ENCODE peak calls at places on chromosomes 16 and 17, in five cellular contexts. One of them, this sample, is unnamed.

GRCh38 chr17:59327891-59328290 is 3.6 kb upstream of the YPEL2 start:
- DNase-seq in GM23248: no peak
- DNase-seq in H1: no peak
- DNase-seq in psoas muscle: no peak
- DNase-seq in body of pancreas: no peak
- DNase-seq in this sample: no peak

GRCh38 chr17:73613947-73614655 is 30.1 kb downstream of the SDK2 start:
- DNase-seq in GM23248: no peak
- DNase-seq in H1: no peak
- DNase-seq in psoas muscle: peak; percentile 29
- DNase-seq in body of pancreas: no peak
- DNase-seq in this sample: no peak

GRCh38 chr17:72376486-72377345 is 255.9 kb downstream of the SOX9 start:
- DNase-seq in GM23248: peak; percentile 66
- DNase-seq in H1: no peak
- DNase-seq in psoas muscle: no peak
- DNase-seq in body of pancreas: no peak
- DNase-seq in this sample: no peak

GRCh38 chr16:57574646-57575467 is 32.4 kb downstream of the ADGRG5 start:
- DNase-seq in GM23248: no peak
- DNase-seq in H1: no peak
- DNase-seq in psoas muscle: no peak
- DNase-seq in body of pancreas: no peak
- DNase-seq in this sample: no peak

GRCh38 chr17:71071041-71071440 is 901.7 kb downstream of the KCNJ2 start:
- DNase-seq in GM23248: no peak
- DNase-seq in H1: no peak
- DNase-seq in psoas muscle: no peak
- DNase-seq in body of pancreas: no peak
- DNase-seq in this sample: no peak

GRCh38 chr16:1823821-1824220 is 2.8 kb downstream of the HAGH start:
- DNase-seq in GM23248: no peak
- DNase-seq in H1: no peak
- DNase-seq in psoas muscle: no peak
- DNase-seq in body of pancreas: peak; percentile 63
- DNase-seq in this sample: peak; percentile 55

GRCh38 chr17:29256735-29257466 is 10.2 kb downstream of the CRYBA1 start:
- DNase-seq in GM23248: peak; percentile 74
- DNase-seq in H1: no peak
- DNase-seq in psoas muscle: no peak
- DNase-seq in body of pancreas: no peak
- DNase-seq in this sample: no peak

GRCh38 chr16:3467920-3468319 is 24.4 kb downstream of the NAA60 start:
- DNase-seq in GM23248: peak; percentile 43
- DNase-seq in H1: no peak
- DNase-seq in psoas muscle: no peak
- DNase-seq in body of pancreas: no peak
- DNase-seq in this sample: no peak

GRCh38 chr17:70378005-70378404 is 208.7 kb downstream of the KCNJ2 start:
- DNase-seq in GM23248: no peak
- DNase-seq in H1: no peak
- DNase-seq in psoas muscle: no peak
- DNase-seq in body of pancreas: no peak
- DNase-seq in this sample: no peak

GRCh38 chr17:8662076-8662831 is 31.7 kb upstream of the MYH10 start:
- DNase-seq in GM23248: no peak
- DNase-seq in H1: no peak
- DNase-seq in psoas muscle: no peak
- DNase-seq in body of pancreas: no peak
- DNase-seq in this sample: no peak

GRCh38 chr17:51770031-51770759 is 388.3 kb downstream of the CA10 start:
- DNase-seq in GM23248: no peak
- DNase-seq in H1: no peak
- DNase-seq in psoas muscle: no peak
- DNase-seq in body of pancreas: no peak
- DNase-seq in this sample: no peak

GRCh38 chr16:89256651-89257254 is 39.2 kb downstream of the ZNF778 start:
- DNase-seq in GM23248: peak; percentile 89
- DNase-seq in H1: no peak
- DNase-seq in psoas muscle: peak; percentile 81
- DNase-seq in body of pancreas: peak; percentile 39
- DNase-seq in this sample: peak; percentile 73

GRCh38 chr16:87855852-87856715 is 13.2 kb downstream of the SLC7A5 start:
- DNase-seq in GM23248: no peak
- DNase-seq in H1: no peak
- DNase-seq in psoas muscle: peak; percentile 81
- DNase-seq in body of pancreas: peak; percentile 80
- DNase-seq in this sample: peak; percentile 86

GRCh38 chr17:67532326-67532871 is 155.3 kb downstream of the PITPNC1 start:
- DNase-seq in GM23248: no peak
- DNase-seq in H1: no peak
- DNase-seq in psoas muscle: no peak
- DNase-seq in body of pancreas: peak; percentile 70
- DNase-seq in this sample: no peak

GRCh38 chr17:1969712-1970111 is 55.4 kb downstream of the RTN4RL1 start:
- DNase-seq in GM23248: no peak
- DNase-seq in H1: no peak
- DNase-seq in psoas muscle: no peak
- DNase-seq in body of pancreas: no peak
- DNase-seq in this sample: no peak

GRCh38 chr17:19304209-19304608 is 58.3 kb downstream of the B9D1 start:
- DNase-seq in GM23248: peak; percentile 64
- DNase-seq in H1: no peak
- DNase-seq in psoas muscle: peak; percentile 64
- DNase-seq in body of pancreas: peak; percentile 81
- DNase-seq in this sample: peak; percentile 53

GRCh38 chr16:30660424-30661251 is 2.4 kb downstream of the FBRS start:
- DNase-seq in GM23248: peak; percentile 50
- DNase-seq in H1: no peak
- DNase-seq in psoas muscle: no peak
- DNase-seq in body of pancreas: no peak
- DNase-seq in this sample: no peak

GRCh38 chr17:10156579-10157488 is 41.6 kb downstream of the GAS7 start:
- DNase-seq in GM23248: peak; percentile 35
- DNase-seq in H1: no peak
- DNase-seq in psoas muscle: peak; percentile 70
- DNase-seq in body of pancreas: peak; percentile 75
- DNase-seq in this sample: peak; percentile 30

GRCh38 chr16:69477546-69477945 is 53.1 kb downstream of the CYB5B start:
- DNase-seq in GM23248: peak; percentile 17
- DNase-seq in H1: no peak
- DNase-seq in psoas muscle: no peak
- DNase-seq in body of pancreas: no peak
- DNase-seq in this sample: no peak

GRCh38 chr16:81684901-81685300 is 94.2 kb upstream of the PLCG2 start:
- DNase-seq in GM23248: no peak
- DNase-seq in H1: no peak
- DNase-seq in psoas muscle: no peak
- DNase-seq in body of pancreas: no peak
- DNase-seq in this sample: no peak

GRCh38 chr17:68601565-68602266 is 549 bp upstream of the FAM20A start:
- DNase-seq in GM23248: peak; percentile 23
- DNase-seq in H1: no peak
- DNase-seq in psoas muscle: peak; percentile 48
- DNase-seq in body of pancreas: peak; percentile 43
- DNase-seq in this sample: no peak

GRCh38 chr17:5526821-5527598 is 40.6 kb downstream of the MIS12 start:
- DNase-seq in GM23248: peak; percentile 97
- DNase-seq in H1: no peak
- DNase-seq in psoas muscle: peak; percentile 92
- DNase-seq in body of pancreas: peak; percentile 45
- DNase-seq in this sample: no peak

GRCh38 chr17:35372846-35373531 is 432 bp downstream of the SLFN11 start:
- DNase-seq in GM23248: peak; percentile 52
- DNase-seq in H1: no peak
- DNase-seq in psoas muscle: no peak
- DNase-seq in body of pancreas: peak; percentile 8
- DNase-seq in this sample: peak; percentile 32

GRCh38 chr17:31388770-31389672 is 2.5 kb upstream of the RAB11FIP4 start:
- DNase-seq in GM23248: peak; percentile 43
- DNase-seq in H1: no peak
- DNase-seq in psoas muscle: no peak
- DNase-seq in body of pancreas: no peak
- DNase-seq in this sample: peak; percentile 26

GRCh38 chr16:59305850-59306249 is 571.7 kb upstream of the GOT2 start:
- DNase-seq in GM23248: no peak
- DNase-seq in H1: no peak
- DNase-seq in psoas muscle: no peak
- DNase-seq in body of pancreas: no peak
- DNase-seq in this sample: no peak

GRCh38 chr16:12613131-12613991 is 190.3 kb downstream of the CPPED1 start:
- DNase-seq in GM23248: peak; percentile 46
- DNase-seq in H1: peak; percentile 39
- DNase-seq in psoas muscle: no peak
- DNase-seq in body of pancreas: no peak
- DNase-seq in this sample: no peak

GRCh38 chr17:67441052-67441738 is 64.1 kb downstream of the PITPNC1 start:
- DNase-seq in GM23248: peak; percentile 94
- DNase-seq in H1: no peak
- DNase-seq in psoas muscle: no peak
- DNase-seq in body of pancreas: peak; percentile 33
- DNase-seq in this sample: no peak

GRCh38 chr17:7745748-7746470 is 28.4 kb downstream of the DNAH2 start:
- DNase-seq in GM23248: peak; percentile 92
- DNase-seq in H1: no peak
- DNase-seq in psoas muscle: no peak
- DNase-seq in body of pancreas: peak; percentile 15
- DNase-seq in this sample: no peak

GRCh38 chr17:34177642-34178041 is 77.4 kb upstream of the CCL2 start:
- DNase-seq in GM23248: peak; percentile 82
- DNase-seq in H1: no peak
- DNase-seq in psoas muscle: no peak
- DNase-seq in body of pancreas: no peak
- DNase-seq in this sample: no peak

GRCh38 chr16:89426736-89427525 is 63.4 kb downstream of the ANKRD11 start:
- DNase-seq in GM23248: peak; percentile 45
- DNase-seq in H1: no peak
- DNase-seq in psoas muscle: no peak
- DNase-seq in body of pancreas: no peak
- DNase-seq in this sample: no peak

GRCh38 chr17:30220414-30220813 is 15.1 kb downstream of the SLC6A4 start:
- DNase-seq in GM23248: no peak
- DNase-seq in H1: no peak
- DNase-seq in psoas muscle: no peak
- DNase-seq in body of pancreas: no peak
- DNase-seq in this sample: no peak

GRCh38 chr17:60792250-60792898 is 114.7 kb downstream of the BCAS3 start:
- DNase-seq in GM23248: peak; percentile 41
- DNase-seq in H1: no peak
- DNase-seq in psoas muscle: peak; percentile 53
- DNase-seq in body of pancreas: no peak
- DNase-seq in this sample: no peak

GRCh38 chr16:46889942-46890300 is 5.8 kb downstream of the GPT2 start:
- DNase-seq in GM23248: no peak
- DNase-seq in H1: no peak
- DNase-seq in psoas muscle: no peak
- DNase-seq in body of pancreas: no peak
- DNase-seq in this sample: no peak
- H3K36me3 ChIP-seq in GM23248: no peaks in the 10 kb centered on the region
- H3K36me3 ChIP-seq in H1: no peaks in the 10 kb centered on the region
- H3K36me3 ChIP-seq in psoas muscle: no peaks in the 10 kb centered on the region
- H3K36me3 ChIP-seq in body of pancreas: no peaks in the 10 kb centered on the region
- H3K36me3 ChIP-seq in this sample: no peaks in the 10 kb centered on the region

DNA sequence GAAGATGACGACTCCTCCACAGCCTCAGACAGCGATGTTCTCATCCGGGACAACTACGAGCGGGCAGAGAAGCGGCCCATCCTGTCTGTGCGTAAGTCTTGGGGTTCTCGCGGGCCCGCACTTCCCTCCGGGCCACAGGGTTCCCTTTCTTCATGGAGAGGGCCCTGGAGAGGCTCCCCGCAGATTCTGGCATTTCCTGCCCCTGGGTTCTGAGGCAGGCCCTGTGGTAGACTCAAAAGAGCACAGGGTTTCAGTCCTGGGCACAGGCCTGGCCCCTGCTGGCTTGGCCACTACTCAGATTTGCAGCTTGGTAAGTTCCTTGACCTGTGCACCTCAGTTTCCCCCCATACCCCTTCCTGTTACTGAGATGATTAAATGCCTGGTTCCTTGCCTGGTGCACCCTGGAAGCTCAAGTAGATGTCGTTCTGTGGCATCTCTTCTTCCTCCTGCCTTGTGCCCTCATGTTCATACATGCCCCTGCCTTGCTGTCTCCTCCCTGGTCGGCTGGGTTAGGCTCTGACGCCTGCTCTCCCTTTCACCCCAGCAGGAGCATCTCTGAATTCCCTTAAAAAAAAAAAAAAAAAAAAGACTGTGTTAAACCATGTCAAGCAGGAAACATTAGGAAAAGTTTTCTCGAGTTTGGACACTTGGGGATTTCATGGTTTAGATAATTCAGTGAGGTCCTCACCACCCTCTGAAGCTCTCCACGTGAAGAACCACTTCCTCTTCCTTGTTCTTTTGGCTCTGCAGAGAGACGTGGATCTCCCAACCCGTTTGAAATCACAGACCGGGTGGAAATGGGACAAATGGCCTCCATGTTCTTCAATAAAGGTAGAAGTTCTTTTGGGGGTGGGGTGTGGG is 14.3 kb upstream of the NAT9 start:
- DNase-seq in GM23248: no peak
- DNase-seq in H1: no peak
- DNase-seq in psoas muscle: no peak
- DNase-seq in body of pancreas: no peak
- DNase-seq in this sample: no peak
- H3K36me3 ChIP-seq in GM23248: no peaks in the 10 kb centered on the region
- H3K36me3 ChIP-seq in H1: no peaks in the 10 kb centered on the region
- H3K36me3 ChIP-seq in psoas muscle: peaks cover 3% of the 10 kb centered on the region
- H3K36me3 ChIP-seq in body of pancreas: no peaks in the 10 kb centered on the region
- H3K36me3 ChIP-seq in this sample: peaks cover 73% of the 10 kb centered on the region

DNA sequence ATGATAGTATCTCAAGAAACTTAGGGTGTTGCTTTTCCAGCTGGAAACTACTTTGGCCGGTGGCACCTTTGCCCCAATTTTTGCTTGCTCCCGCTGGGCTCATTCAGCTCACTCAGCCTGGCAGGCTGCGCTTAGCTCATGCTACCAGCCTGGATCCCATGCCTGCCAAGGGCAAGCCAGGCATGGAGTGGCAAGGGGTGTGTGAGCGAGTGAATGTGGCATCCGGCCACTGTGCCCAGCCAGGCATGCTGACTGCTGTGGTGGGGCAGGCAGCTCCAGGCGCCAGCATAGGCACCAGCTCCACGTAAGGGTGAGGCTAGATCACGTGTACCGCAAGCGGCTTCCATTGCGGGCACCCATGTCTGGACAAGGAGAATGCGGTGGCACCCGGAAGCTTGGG is 9.4 kb downstream of the B3GNT9 start:
- DNase-seq in GM23248: no peak
- DNase-seq in H1: no peak
- DNase-seq in psoas muscle: peak; percentile 75
- DNase-seq in body of pancreas: no peak
- DNase-seq in this sample: no peak
- H3K36me3 ChIP-seq in GM23248: peaks cover 15% of the 10 kb centered on the region
- H3K36me3 ChIP-seq in H1: peaks cover 16% of the 10 kb centered on the region
- H3K36me3 ChIP-seq in psoas muscle: peaks cover 16% of the 10 kb centered on the region
- H3K36me3 ChIP-seq in body of pancreas: peaks cover 6% of the 10 kb centered on the region
- H3K36me3 ChIP-seq in this sample: peaks cover 64% of the 10 kb centered on the region

DNA sequence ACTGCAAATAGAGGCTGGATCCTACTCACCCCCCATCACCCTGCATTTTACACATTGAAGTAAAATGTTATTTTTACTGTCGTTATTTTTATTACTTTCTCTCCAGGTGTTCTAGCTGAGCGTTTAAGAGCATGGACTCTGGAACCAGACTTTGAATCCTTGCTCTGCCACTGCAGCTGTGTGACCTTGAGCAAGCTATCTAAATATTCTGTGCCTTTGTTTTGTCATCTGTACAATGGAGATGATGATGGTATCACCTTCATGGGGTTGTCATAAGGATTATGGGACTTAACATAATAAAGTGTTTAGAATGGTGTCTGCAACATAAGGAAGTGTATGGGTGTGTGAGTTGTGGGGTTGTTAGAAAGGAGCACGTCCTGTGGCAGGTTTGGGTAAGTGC is 17.8 kb downstream of the MSI2 start:
- DNase-seq in GM23248: no peak
- DNase-seq in H1: no peak
- DNase-seq in psoas muscle: no peak
- DNase-seq in body of pancreas: no peak
- DNase-seq in this sample: no peak
- H3K36me3 ChIP-seq in GM23248: no peaks in the 10 kb centered on the region
- H3K36me3 ChIP-seq in H1: peaks cover 2% of the 10 kb centered on the region
- H3K36me3 ChIP-seq in psoas muscle: peaks cover 3% of the 10 kb centered on the region
- H3K36me3 ChIP-seq in body of pancreas: no peaks in the 10 kb centered on the region
- H3K36me3 ChIP-seq in this sample: peaks cover 35% of the 10 kb centered on the region